ENCODE peak calls at places on chromosomes 6 and 20, in ten cellular contexts. O, J, F, A, K, N, B, G, W and L are unnamed samples.

GRCh38 chr6:79813854-79814477 is 133.4 kb downstream of the ELOVL4 start:
- DNase-seq in B (peak; percentile 67), J (peak; percentile 69), N (peak; percentile 57), A (peak; percentile 63), K (peak; percentile 77), F (peak; percentile 73), O (peak; percentile 61), W (no peak), G (peak; percentile 33), L (peak; percentile 52)

GRCh38 chr20:34824026-34824860 is 1.2 kb downstream of the NCOA6 start:
- DNase-seq in G (peak; percentile 29), K (peak; percentile 71), B (no peak), N (peak; percentile 78), W (peak; percentile 79), A (peak; percentile 73), O (peak; percentile 24), F (peak; percentile 68), J (peak; percentile 19), L (peak; percentile 28)

GRCh38 chr6:113980937-113981554 is 10.1 kb upstream of the HDAC2 start:
- DNase-seq in K (no peak), B (no peak), A (no peak), N (no peak), O (peak; percentile 31), J (no peak), F (no peak), G (no peak), W (no peak), L (no peak)

GRCh38 chr20:30985386-30985785 is 272.1 kb upstream of the DEFB115 start:
- DNase-seq in W (peak; percentile 34), O (no peak), K (peak; percentile 25), N (no peak), A (peak; percentile 12), F (no peak), G (no peak), J (no peak), B (no peak), L (no peak)

GRCh38 chr20:24646331-24646730 is 176.9 kb downstream of the SYNDIG1 start:
- DNase-seq in A (no peak), G (no peak), J (no peak), B (no peak), K (no peak), N (no peak), W (no peak), F (no peak), O (no peak), L (no peak)

GRCh38 chr6:21971540-21971939 is 325.3 kb downstream of the PRL start:
- DNase-seq in O (peak; percentile 64), W (no peak), G (no peak), A (no peak), B (no peak), N (no peak), J (no peak), K (no peak), F (no peak), L (no peak)

GRCh38 chr6:29809249-29809648 is 18.4 kb upstream of the HLA-G start:
- DNase-seq in A (no peak), G (no peak), J (no peak), F (no peak), W (no peak), N (no peak), O (no peak), B (no peak), K (no peak), L (no peak)

GRCh38 chr20:36645998-36646397 is at the start of gene SLA2:
- DNase-seq in A (peak; percentile 52), B (no peak), K (no peak), W (peak; percentile 66), J (no peak), F (no peak), G (no peak), N (no peak), O (no peak), L (no peak)

GRCh38 chr6:54655162-54655561 is 191.4 kb upstream of the FAM83B start:
- DNase-seq in F (no peak), A (no peak), B (no peak), W (no peak), G (no peak), J (no peak), O (no peak), N (no peak), K (no peak), L (no peak)

GRCh38 chr6:132742495-132742894 is 15.2 kb downstream of the VNN2 start:
- DNase-seq in J (no peak), K (no peak), N (no peak), B (no peak), O (no peak), F (no peak), A (no peak), W (no peak), G (no peak), L (no peak)

GRCh38 chr6:56663344-56663743 is 20.7 kb upstream of the DST start:
- DNase-seq in B (no peak), K (no peak), G (no peak), N (no peak), O (no peak), J (no peak), F (no peak), W (no peak), A (no peak), L (no peak)

GRCh38 chr6:109062216-109062615 is 32.4 kb downstream of the SESN1 start:
- DNase-seq in W (no peak), J (no peak), A (no peak), O (no peak), G (no peak), K (no peak), F (no peak), N (no peak), B (no peak), L (no peak)
- H3K4me1 ChIP-seq in W (peaks cover 25% of the 10 kb centered on the region), J (no peaks in the 10 kb centered on the region), A (peaks cover 25% of the 10 kb centered on the region), O (peaks cover 2% of the 10 kb centered on the region), G (peaks cover 42% of the 10 kb centered on the region), K (peaks cover 43% of the 10 kb centered on the region), F (peaks cover 29% of the 10 kb centered on the region), N (peaks cover 18% of the 10 kb centered on the region), B (peaks cover 48% of the 10 kb centered on the region), L (no peaks in the 10 kb centered on the region)

DNA sequence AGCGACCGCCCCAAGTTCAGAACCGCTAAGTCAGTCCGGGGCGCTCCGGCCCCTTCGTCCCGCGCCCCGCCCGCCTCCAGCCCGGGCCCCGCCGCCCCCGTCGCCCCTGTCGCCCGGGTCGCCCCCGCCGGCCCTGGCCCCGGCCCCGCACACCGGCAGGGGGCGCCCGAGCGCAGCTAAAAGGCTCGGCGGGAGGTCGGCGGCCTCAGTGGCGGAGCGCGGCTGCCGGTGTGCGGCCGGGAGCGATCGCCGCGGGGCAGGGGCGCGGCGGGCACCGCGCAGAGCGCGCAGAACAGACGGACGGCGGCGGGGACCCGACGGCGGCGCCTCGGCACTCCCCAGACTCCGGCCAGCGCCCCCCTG is at the start of gene FNDC1:
- DNase-seq in J (no peak), W (peak; percentile 73), O (no peak), B (no peak), N (no peak), A (peak; percentile 61), K (no peak), F (no peak), G (peak; percentile 47), L (peak; percentile 23)
- TF ChIP-seq CTCF in J (no peak), W (no peak), O (peak; percentile 44), B (no peak), N (no peak), A (no peak), K (no peak), F (no peak), G (no peak), L (no peak)

DNA sequence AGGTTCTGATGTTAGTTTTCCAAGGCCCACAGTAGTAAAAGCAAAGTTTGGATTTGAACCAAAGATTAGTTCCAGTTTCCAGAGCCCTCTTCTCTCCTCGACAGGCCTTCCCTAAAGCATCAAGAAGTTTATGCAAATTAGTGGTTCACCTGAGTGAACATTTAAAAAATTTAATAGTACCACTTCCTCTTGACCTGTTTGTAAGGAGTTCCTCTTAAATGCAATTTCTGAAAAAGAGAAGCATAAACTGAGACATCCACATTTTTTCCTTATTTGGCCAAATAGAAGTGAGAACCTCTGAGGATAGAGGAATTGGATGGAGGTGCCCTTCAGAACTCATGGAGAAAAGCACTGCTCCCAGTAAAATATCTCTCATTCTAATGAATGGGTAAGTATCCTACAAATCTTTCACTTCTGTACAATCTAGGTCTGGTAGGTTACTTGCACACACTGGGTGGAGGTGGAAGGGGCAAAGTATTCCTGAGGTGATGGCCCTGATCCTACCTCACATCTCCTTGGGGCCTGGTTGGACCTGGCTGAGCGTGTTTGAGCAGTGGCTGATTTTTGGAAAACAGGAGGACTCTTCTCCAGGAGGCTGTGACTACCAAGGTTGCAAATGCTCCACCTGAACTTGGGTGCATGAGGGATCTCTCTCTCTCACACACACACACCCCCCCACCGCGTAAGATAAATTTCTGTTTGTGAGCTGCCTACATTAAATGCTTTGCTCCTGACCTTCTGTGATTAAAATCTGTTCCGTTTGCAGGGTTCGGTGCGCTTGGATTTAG is 1.0 kb upstream of the DSE start:
- DNase-seq in W (no peak), J (no peak), G (no peak), A (no peak), N (no peak), B (no peak), K (no peak), O (no peak), F (no peak), L (no peak)
- H3K4me3 ChIP-seq in W (peak overlapping the region; percentile 79), J (peak overlapping the region; percentile 86), G (no peak overlapping the region), A (peak overlapping the region; percentile 82), N (no peak overlapping the region), B (peak overlapping the region; percentile 90), K (peak overlapping the region; percentile 83), O (peak overlapping the region; percentile 63), F (peak overlapping the region; percentile 75), L (peak overlapping the region; percentile 45)

GRCh38 chr6:17610835-17611234 is 10.7 kb downstream of the FAM8A1 start:
- DNase-seq in B (no peak), F (no peak), G (no peak), J (no peak), W (no peak), N (no peak), O (no peak), A (no peak), K (no peak), L (no peak)

GRCh38 chr6:17602888-17603287 is 2.8 kb downstream of the FAM8A1 start:
- DNase-seq in K (no peak), B (no peak), F (no peak), G (no peak), W (no peak), J (no peak), A (no peak), O (no peak), N (no peak), L (no peak)

GRCh38 chr6:17612048-17612447 is 11.9 kb downstream of the FAM8A1 start:
- DNase-seq in O (no peak), G (no peak), N (no peak), K (no peak), W (no peak), B (no peak), A (no peak), J (no peak), F (no peak), L (no peak)

GRCh38 chr6:17601389-17601703 is 1.2 kb downstream of the FAM8A1 start:
- DNase-seq in W (no peak), K (no peak), J (no peak), B (no peak), F (no peak), G (no peak), O (peak; percentile 5), A (no peak), N (no peak), L (no peak)

GRCh38 chr6:17606606-17607005 is 6.5 kb downstream of the FAM8A1 start:
- DNase-seq in W (no peak), F (no peak), G (no peak), A (no peak), N (no peak), O (no peak), K (no peak), J (no peak), B (no peak), L (no peak)
- H3K4me1 ChIP-seq in W (peaks cover 7% of the 10 kb centered on the region), F (peaks cover 5% of the 10 kb centered on the region), G (peaks cover 5% of the 10 kb centered on the region), A (peaks cover 15% of the 10 kb centered on the region), N (peaks cover 6% of the 10 kb centered on the region), O (peaks cover 5% of the 10 kb centered on the region), K (peaks cover 10% of the 10 kb centered on the region), J (no peaks in the 10 kb centered on the region), B (peaks cover 12% of the 10 kb centered on the region), L (no peaks in the 10 kb centered on the region)

GRCh38 chr20:4998160-4998651 is 3.1 kb downstream of the SLC23A2 start:
- DNase-seq in W (no peak), J (no peak), O (no peak), G (no peak), A (no peak), B (no peak), N (no peak), F (no peak), K (no peak), L (no peak)
- TF ChIP-seq CTCF in W (no peak), J (no peak), O (no peak), G (no peak), A (no peak), B (no peak), N (no peak), F (peak; percentile 32), K (no peak), L (no peak)